ENCODE peak calls at places on chromosome 7, in four cellular contexts. P, H, F and R are unnamed samples.

GRCh38 chr7:29748286-29749099 is 57.8 kb upstream of the WIPF3 start:
- DNase-seq in P (peak), F (peak), H (no peak), R (no peak)

GRCh38 chr7:46115410-46115809 is 194.3 kb upstream of the IGFBP3 start:
- DNase-seq in H (no peak), P (no peak), F (no peak), R (no peak)

GRCh38 chr7:33459340-33459751 is 330.0 kb downstream of the BBS9 start:
- DNase-seq in H (no peak), P (peak), F (peak), R (peak)

GRCh38 chr7:117014099-117014656 is 60.9 kb downstream of the ST7 start:
- DNase-seq in H (no peak), F (no peak), P (peak), R (no peak)

GRCh38 chr7:10789170-10789569 is 184.5 kb upstream of the PHF14 start:
- DNase-seq in P (peak), F (no peak), H (no peak), R (no peak)

GRCh38 chr7:34156336-34156735 is 251.0 kb downstream of the BMPER start:
- DNase-seq in H (no peak), F (no peak), P (no peak), R (no peak)

GRCh38 chr7:40915061-40915460 is 780.3 kb downstream of the SUGCT start:
- DNase-seq in H (no peak), P (no peak), F (no peak), R (no peak)

GRCh38 chr7:90624128-90624980 is 28.2 kb downstream of the CDK14 start:
- DNase-seq in H (no peak), P (no peak), F (no peak), R (no peak)

GRCh38 chr7:42914009-42914725 is 2.3 kb upstream of the C7orf25 start:
- DNase-seq in P (no peak), F (no peak), H (no peak), R (no peak)

GRCh38 chr7:144110272-144110671 is 889 bp downstream of the OR2A2 start:
- DNase-seq in H (no peak), P (no peak), F (no peak), R (no peak)

GRCh38 chr7:28591275-28591674 is 179.0 kb downstream of the CREB5 start:
- DNase-seq in P (no peak), F (no peak), H (no peak), R (no peak)

GRCh38 chr7:117645456-117646181 is 165.8 kb downstream of the CFTR start:
- DNase-seq in F (no peak), H (no peak), P (no peak), R (no peak)

GRCh38 chr7:31327071-31327470 is 13.5 kb downstream of the NEUROD6 start:
- DNase-seq in F (no peak), H (no peak), P (no peak), R (no peak)

GRCh38 chr7:158255558-158255957 is 332.1 kb downstream of the PTPRN2 start:
- DNase-seq in F (no peak), P (no peak), H (no peak), R (no peak)

GRCh38 chr7:81297317-81297716 is 378.5 kb upstream of the SEMA3C start:
- DNase-seq in F (no peak), P (no peak), H (no peak), R (no peak)

GRCh38 chr7:100489824-100490223 is 6.1 kb downstream of the NYAP1 start:
- DNase-seq in F (peak), P (peak), H (no peak), R (peak)

GRCh38 chr7:106693659-106694353 is 32.8 kb upstream of the CCDC71L start:
- DNase-seq in H (no peak), F (no peak), P (no peak), R (no peak)

GRCh38 chr7:83324596-83324995 is 161.9 kb upstream of the PCLO start:
- DNase-seq in P (no peak), H (no peak), F (no peak), R (no peak)

GRCh38 chr7:50869108-50869716 is 86.5 kb upstream of the GRB10 start:
- DNase-seq in P (no peak), F (peak), H (no peak), R (no peak)

GRCh38 chr7:127865466-127865865 is 165.8 kb downstream of the LRRC4 start:
- DNase-seq in H (no peak), F (peak), P (no peak), R (no peak)

GRCh38 chr7:43508434-43508833 is 74.5 kb upstream of the STK17A start:
- DNase-seq in P (no peak), H (no peak), F (no peak), R (no peak)

GRCh38 chr7:106592282-106593027 is 68.5 kb downstream of the CCDC71L start:
- DNase-seq in H (no peak), P (no peak), F (no peak), R (no peak)

GRCh38 chr7:787332-788240 is 44.7 kb upstream of the SUN1 start:
- DNase-seq in H (no peak), F (no peak), P (no peak), R (no peak)

GRCh38 chr7:75646551-75647102 is 92.1 kb downstream of the HIP1 start:
- DNase-seq in P (no peak), H (no peak), F (no peak), R (no peak)

GRCh38 chr7:43135129-43135528 is 22.7 kb downstream of the HECW1 start:
- DNase-seq in H (no peak), F (no peak), P (no peak), R (no peak)

GRCh38 chr7:1053002-1053411 is 8.7 kb downstream of the GPR146 start:
- DNase-seq in H (no peak), F (no peak), P (no peak), R (no peak)

GRCh38 chr7:133936074-133936473 is 191.1 kb upstream of the LRGUK start:
- DNase-seq in H (no peak), P (no peak), F (no peak), R (no peak)

GRCh38 chr7:51288896-51289607 is 27.6 kb downstream of the COBL start:
- DNase-seq in F (no peak), H (no peak), P (no peak), R (no peak)

GRCh38 chr7:104650991-104651680 is 322.7 kb downstream of the LHFPL3 start:
- DNase-seq in P (no peak), F (no peak), H (no peak), R (no peak)

GRCh38 chr7:27160546-27161213 is 4.2 kb upstream of the HOXA7 start:
- DNase-seq in H (peak), F (peak), P (peak), R (peak)

GRCh38 chr7:3955751-3956696 is 655.0 kb downstream of the SDK1 start:
- DNase-seq in H (peak), F (no peak), P (no peak), R (no peak)

GRCh38 chr7:50229964-50230363 is 74.6 kb upstream of the IKZF1 start:
- DNase-seq in F (no peak), H (no peak), P (peak), R (no peak)

GRCh38 chr7:78691584-78691983 is 761.9 kb downstream of the MAGI2 start:
- DNase-seq in F (no peak), P (no peak), H (no peak), R (no peak)

GRCh38 chr7:4383584-4383983 is 298.5 kb upstream of the FOXK1 start:
- DNase-seq in F (no peak), P (no peak), H (no peak), R (no peak)

GRCh38 chr7:99618726-99619125 is 2.0 kb downstream of the ZSCAN25 start:
- DNase-seq in H (no peak), P (no peak), F (no peak), R (no peak)

GRCh38 chr7:48149058-48149457 is 22.2 kb upstream of the ABCA13 start:
- DNase-seq in F (no peak), P (no peak), H (no peak), R (no peak)

GRCh38 chr7:131511071-131511470 is 45.4 kb downstream of the PODXL start:
- DNase-seq in P (no peak), F (no peak), H (no peak), R (no peak)

GRCh38 chr7:21543528-21544302 is 876 bp downstream of the DNAH11 start:
- DNase-seq in P (no peak), F (no peak), H (no peak), R (peak)

GRCh38 chr7:151231964-151232271 is 365 bp upstream of the CHPF2 start:
- DNase-seq in F (no peak), H (no peak), P (no peak), R (no peak)

DNA sequence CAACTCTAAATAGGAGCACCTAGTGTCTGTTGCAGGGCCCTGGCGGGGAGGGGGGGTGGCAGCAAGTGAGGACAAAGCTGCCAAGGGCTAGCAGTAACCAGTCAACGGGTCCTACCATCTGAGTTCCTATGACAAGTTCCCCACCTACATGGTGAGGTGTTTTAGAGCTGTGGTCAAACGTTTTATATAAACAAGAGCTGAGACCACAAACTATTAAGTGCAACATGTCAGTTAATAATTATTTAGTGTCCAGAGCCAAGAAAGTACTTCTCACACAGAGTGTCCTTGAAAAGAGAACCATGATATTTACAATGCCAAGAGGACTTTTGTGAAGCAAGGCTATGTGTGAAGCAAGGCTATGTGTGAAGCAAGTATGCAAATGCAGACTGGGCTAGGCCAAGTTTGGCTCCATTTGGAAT is 434.7 kb downstream of the TNS3 start:
- DNase-seq in F (peak), H (no peak), P (no peak), R (no peak)
- TF ChIP-seq FOXM1 in F (no peak), H (no peak), P (no peak), R (no peak)

DNA sequence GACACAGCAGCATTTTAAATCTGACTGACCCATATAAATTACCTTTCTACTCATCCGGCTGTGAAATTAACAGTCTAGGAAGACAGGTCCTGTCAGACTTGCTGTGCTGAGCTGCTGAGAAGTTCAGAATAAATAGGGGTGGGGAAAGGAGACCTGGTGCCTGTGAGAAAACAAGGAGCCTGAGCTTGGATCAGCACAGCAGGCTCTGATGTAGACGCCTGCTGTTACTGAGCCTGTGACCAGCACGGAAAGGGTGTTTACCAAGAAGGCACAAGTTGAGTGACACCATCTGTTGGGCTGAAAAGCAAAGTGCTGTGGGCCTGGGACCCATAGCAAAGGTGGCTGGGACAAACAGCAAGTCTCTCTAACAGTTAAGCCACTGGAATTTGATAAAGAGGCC is 135.8 kb upstream of the COL1A2 start:
- DNase-seq in F (no peak), P (no peak), H (no peak), R (no peak)
- TF ChIP-seq SP1 in F (no peak), P (no peak), H (no peak), R (no peak)

DNA sequence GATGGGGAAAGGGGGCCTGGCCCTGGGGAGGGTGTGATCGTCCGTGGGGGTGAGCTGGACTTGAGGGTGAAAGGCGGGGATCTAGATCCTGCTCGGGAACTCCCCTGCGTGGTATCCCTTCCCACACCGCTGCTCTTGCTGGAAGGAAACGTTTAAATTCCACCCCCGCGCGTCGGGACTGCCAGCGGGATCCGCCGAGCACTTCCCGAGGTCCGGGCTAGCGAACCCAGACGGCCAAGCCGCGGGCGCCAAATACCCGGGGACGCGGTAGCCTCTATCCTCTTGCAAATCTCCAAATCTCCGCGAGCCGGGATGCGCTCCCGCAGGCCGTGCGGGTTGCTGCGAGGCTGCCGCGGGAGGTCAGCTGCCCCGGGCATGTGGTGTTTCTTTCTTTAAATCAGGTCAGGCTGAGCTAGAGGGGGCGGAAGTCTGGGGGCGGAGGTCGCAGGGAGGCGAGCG is 904 bp downstream of the NPTX2 start:
- DNase-seq in F (no peak), H (no peak), P (no peak), R (no peak)
- TF ChIP-seq BHLHE40 in F (no peak), H (no peak), P (no peak), R (no peak)

DNA sequence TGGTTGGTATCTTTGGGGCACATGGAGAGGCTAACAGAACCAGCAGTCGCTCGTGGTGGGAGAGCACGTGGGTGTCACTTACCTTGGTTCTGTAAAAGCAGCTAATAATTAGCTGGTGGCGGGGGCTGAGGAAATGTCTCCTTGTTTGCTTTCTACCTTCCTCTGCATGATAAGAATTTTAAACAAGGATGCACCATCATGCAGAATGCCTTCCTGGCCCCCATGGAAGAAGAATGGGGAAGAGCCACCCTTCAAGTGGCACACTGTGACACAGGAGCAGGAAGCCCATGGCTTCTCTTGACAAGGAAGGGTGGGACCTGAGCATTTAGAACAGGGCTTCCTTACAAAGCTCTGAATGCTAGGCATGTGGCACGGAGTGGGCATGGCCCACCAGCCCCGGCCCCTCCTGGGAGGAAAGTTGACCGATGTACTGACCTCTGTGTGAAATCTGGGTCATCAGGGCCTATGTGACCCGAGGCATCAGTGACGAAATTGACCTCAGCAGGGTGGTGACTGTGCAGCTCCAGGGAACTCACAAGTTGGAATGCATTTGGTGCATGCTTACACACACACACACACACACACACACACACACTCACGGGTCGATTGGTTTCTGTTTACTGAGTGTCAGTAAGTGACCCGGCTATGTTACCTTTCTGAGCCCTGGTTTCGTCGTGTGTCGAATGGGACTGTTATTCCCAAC is 116.9 kb upstream of the ANLN start:
- DNase-seq in H (no peak), F (peak), P (no peak), R (no peak)
- TF ChIP-seq FOXM1 in H (no peak), F (no peak), P (no peak), R (no peak)

DNA sequence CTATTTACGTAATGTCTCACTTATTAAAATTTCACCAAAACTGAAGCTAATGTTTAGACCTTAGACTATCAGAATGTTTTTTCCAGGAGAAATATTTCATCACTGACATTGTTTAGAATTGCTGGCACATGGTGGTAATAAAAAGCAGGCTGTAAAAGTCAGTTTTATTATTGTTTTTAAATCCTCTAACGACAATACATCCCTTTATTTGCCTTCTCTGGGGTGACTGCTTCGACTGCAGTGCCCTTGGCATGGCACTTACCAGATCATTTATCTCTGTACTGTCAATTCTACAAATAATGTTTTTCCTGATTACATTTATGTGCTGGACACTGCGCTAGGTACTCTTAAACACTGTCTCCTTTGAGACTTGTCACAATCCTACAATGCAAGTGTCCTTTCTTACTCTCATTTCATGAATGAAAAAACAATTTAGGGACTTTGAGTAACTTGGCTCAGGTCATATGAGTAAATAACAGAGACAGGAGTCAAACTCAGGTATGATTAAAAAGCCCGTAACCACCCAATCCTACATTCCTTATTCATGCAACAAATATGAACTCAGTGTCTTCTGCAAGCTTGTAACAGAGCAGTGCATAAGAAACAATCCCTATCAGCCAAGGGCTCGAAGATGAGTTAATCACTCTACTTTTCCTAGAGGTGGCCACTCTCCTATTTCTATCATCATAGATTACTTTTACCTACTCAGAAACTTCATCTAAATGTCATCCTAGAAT is 5.6 kb upstream of the ING3 start:
- DNase-seq in F (no peak), H (no peak), P (no peak), R (no peak)
- TF ChIP-seq SP1 in F (no peak), H (no peak), P (no peak), R (no peak)

GRCh38 chr7:154306036-154306435 is 253.8 kb downstream of the DPP6 start:
- DNase-seq in H (no peak), P (no peak), F (no peak), R (no peak)
- TF ChIP-seq BHLHE40 in H (no peak), P (no peak), F (no peak), R (no peak)

DNA sequence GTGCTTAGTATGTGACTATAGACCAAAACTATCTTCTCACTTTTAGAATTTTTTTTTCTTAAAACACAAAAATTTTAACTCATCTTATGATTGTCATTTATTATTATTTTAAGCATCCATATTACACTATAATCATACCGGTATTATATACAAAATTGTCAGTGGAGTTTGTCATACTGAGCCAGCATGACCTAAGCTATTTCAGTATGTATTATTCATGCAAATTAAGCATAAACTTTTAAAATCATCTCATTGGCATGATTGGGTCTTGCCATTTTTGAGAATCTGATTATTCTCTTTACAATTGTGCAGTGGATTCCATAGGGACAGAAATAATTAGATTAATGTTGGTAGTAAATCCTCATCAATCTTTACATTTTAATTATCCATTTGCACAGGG is 46.2 kb upstream of the STMP1 start:
- DNase-seq in F (no peak), H (no peak), P (no peak), R (no peak)
- TF ChIP-seq FOXM1 in F (no peak), H (no peak), P (no peak), R (no peak)

GRCh38 chr7:142359694-142360279 is 101.9 kb upstream of the PRSS58 start:
- DNase-seq in F (no peak), P (no peak), H (no peak), R (no peak)

GRCh38 chr7:142353147-142354058 is 95.5 kb upstream of the PRSS58 start:
- DNase-seq in H (no peak), F (no peak), P (no peak), R (no peak)

GRCh38 chr7:142355328-142355727 is 97.5 kb upstream of the PRSS58 start:
- DNase-seq in F (no peak), H (no peak), P (no peak), R (no peak)

GRCh38 chr7:142357953-142358520 is 100.2 kb upstream of the PRSS58 start:
- DNase-seq in F (peak), P (peak), H (peak), R (peak)

DNA sequence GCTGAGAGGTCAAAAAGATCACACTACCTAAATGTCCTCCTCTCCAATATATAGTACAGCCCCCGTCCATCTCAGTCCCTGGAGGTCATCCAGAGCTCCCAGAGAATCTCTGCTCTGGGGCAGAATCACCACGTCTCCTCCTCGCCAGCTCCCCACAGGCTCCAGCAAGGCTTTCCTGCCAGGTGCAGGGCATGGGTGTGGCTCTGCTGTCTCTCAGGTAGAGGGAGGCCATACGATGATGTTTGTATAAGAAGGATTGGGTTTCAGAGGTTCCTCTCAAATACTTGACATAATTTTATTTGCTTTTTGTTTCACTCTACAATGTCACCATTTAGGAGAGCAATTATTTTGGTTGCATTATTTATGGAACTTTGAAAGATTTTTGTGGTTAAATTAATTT is 98.3 kb upstream of the PRSS58 start:
- DNase-seq in F (no peak), H (no peak), P (no peak), R (no peak)
- TF ChIP-seq SP1 in F (no peak), H (no peak), P (no peak), R (no peak)

GRCh38 chr7:2114052-2114451 is 118.7 kb downstream of the MAD1L1 start:
- DNase-seq in P (no peak), H (no peak), F (no peak), R (no peak)
- TF ChIP-seq BHLHE40 in P (no peak), H (no peak), F (no peak), R (no peak)